ENCODE peak calls at places on chromosomes 12 and 14, in nine cellular contexts. F is EH; A is foreskin fibroblast; J is CD4-positive, alpha-beta memory T cell; R is activated CD8-positive, alpha-beta memory T cell treated with anti-CD3 and anti-CD28 coated beads, Interleukin-2, amount 50 U/mL, for 48 hours; K is HFF-Myc; Q is activated T-helper 1 cell treated with Interleukin-2 at 50 U/mL for 16 hours; C is Kasumi-1; H is activated CD4-positive, alpha-beta T cell treated with anti-CD3 and anti-CD28 coated beads, Interleukin-2, amount 50 U/mL, for 24 hours. P is an unnamed sample.

GRCh38 chr12:89111964-89112363 is 240.3 kb downstream of the DUSP6 start:
- DNase-seq in H (no peak), F (no peak), K (no peak), Q (no peak), A (no peak), R (no peak), C (no peak), J (no peak), P (no peak)

GRCh38 chr12:50765325-50765911 is 1.5 kb downstream of the ATF1 start:
- DNase-seq in C (peak), Q (no peak), F (peak), R (peak), A (no peak), K (no peak), J (peak), H (no peak), P (peak)

GRCh38 chr12:104306943-104307654 is 3.6 kb downstream of the EID3 start:
- DNase-seq in K (no peak), A (no peak), H (no peak), F (no peak), C (no peak), J (no peak), Q (no peak), R (no peak), P (no peak)

GRCh38 chr12:130925616-130926015 is 28.1 kb upstream of the ADGRD1 start:
- DNase-seq in R (no peak), F (peak), C (no peak), Q (no peak), J (no peak), A (no peak), K (no peak), H (no peak), P (no peak)

GRCh38 chr14:77615231-77616132 is 955 bp downstream of the SPTLC2 start:
- DNase-seq in Q (no peak), F (peak), R (peak), K (no peak), C (peak), J (no peak), A (peak), H (peak), P (no peak)

GRCh38 chr14:101068293-101068957 is 164.9 kb upstream of the RTL1 start:
- DNase-seq in F (no peak), H (no peak), K (no peak), A (no peak), R (peak), J (no peak), Q (no peak), C (no peak), P (no peak)

GRCh38 chr14:99575043-99576023 is 28.7 kb downstream of the CCDC85C start:
- DNase-seq in A (no peak), K (no peak), Q (no peak), C (no peak), J (no peak), R (no peak), H (no peak), F (peak), P (no peak)

GRCh38 chr12:38886064-38886463 is 19.3 kb downstream of the CPNE8 start:
- DNase-seq in A (peak), C (no peak), J (no peak), K (no peak), R (no peak), H (no peak), F (peak), Q (no peak), P (no peak)

GRCh38 chr12:78584695-78585094 is 279.9 kb upstream of the SYT1 start:
- DNase-seq in F (peak), J (no peak), A (no peak), Q (no peak), R (no peak), C (no peak), H (no peak), K (peak), P (no peak)